ENCODE peak calls at places on chromosomes 13 and 19, in ten cellular contexts. One of them, this sample, is unnamed.
A peak's percentile ranks its signal among the peaks of the same experiment; 100 is the strongest.

GRCh38 chr19:38831142-38831605 is 420 bp downstream of the ECH1 start:
- DNase-seq in A673: no peak
- DNase-seq in RWPE2: no peak
- DNase-seq in endothelial cell of umbilical vein: peak; percentile 64
- DNase-seq in glutamatergic neuron: peak; percentile 51
- DNase-seq in Peyer's patch: peak; percentile 54
- DNase-seq in tibial artery: peak; percentile 79
- DNase-seq in AG09309: peak; percentile 56
- DNase-seq in AG04450: peak; percentile 82
- DNase-seq in left ventricle myocardium inferior: peak; percentile 76
- DNase-seq in this sample: no peak

GRCh38 chr19:39370735-39371134 is 20.2 kb downstream of the PAF1 start:
- DNase-seq in A673: no peak
- DNase-seq in RWPE2: no peak
- DNase-seq in Peyer's patch: no peak
- DNase-seq in glutamatergic neuron: no peak
- DNase-seq in endothelial cell of umbilical vein: no peak
- DNase-seq in AG04450: no peak
- DNase-seq in left ventricle myocardium inferior: no peak
- DNase-seq in tibial artery: peak; percentile 16
- DNase-seq in AG09309: no peak
- DNase-seq in this sample: no peak

GRCh38 chr19:6020166-6020967 is 42.4 kb upstream of the RANBP3 start:
- DNase-seq in A673: no peak
- DNase-seq in RWPE2: no peak
- DNase-seq in Peyer's patch: no peak
- DNase-seq in tibial artery: no peak
- DNase-seq in endothelial cell of umbilical vein: no peak
- DNase-seq in glutamatergic neuron: no peak
- DNase-seq in left ventricle myocardium inferior: no peak
- DNase-seq in AG04450: no peak
- DNase-seq in AG09309: no peak
- DNase-seq in this sample: no peak

GRCh38 chr13:43469791-43470190 is 317.0 kb downstream of the ENOX1 start:
- DNase-seq in glutamatergic neuron: no peak
- DNase-seq in left ventricle myocardium inferior: no peak
- DNase-seq in endothelial cell of umbilical vein: no peak
- DNase-seq in tibial artery: no peak
- DNase-seq in AG09309: no peak
- DNase-seq in Peyer's patch: no peak
- DNase-seq in RWPE2: no peak
- DNase-seq in AG04450: no peak
- DNase-seq in A673: no peak
- DNase-seq in this sample: no peak

GRCh38 chr13:113219311-113219940 is 10.0 kb downstream of the CUL4A start:
- DNase-seq in endothelial cell of umbilical vein: no peak
- DNase-seq in tibial artery: no peak
- DNase-seq in Peyer's patch: no peak
- DNase-seq in A673: no peak
- DNase-seq in AG09309: no peak
- DNase-seq in RWPE2: no peak
- DNase-seq in AG04450: no peak
- DNase-seq in left ventricle myocardium inferior: no peak
- DNase-seq in glutamatergic neuron: no peak
- DNase-seq in this sample: no peak

GRCh38 chr13:87356314-87356713 is 314.9 kb upstream of the SLITRK5 start:
- DNase-seq in endothelial cell of umbilical vein: no peak
- DNase-seq in AG04450: no peak
- DNase-seq in Peyer's patch: no peak
- DNase-seq in RWPE2: no peak
- DNase-seq in glutamatergic neuron: no peak
- DNase-seq in AG09309: no peak
- DNase-seq in A673: peak; percentile 4
- DNase-seq in left ventricle myocardium inferior: no peak
- DNase-seq in tibial artery: no peak
- DNase-seq in this sample: no peak

GRCh38 chr13:59531571-59532091 is 632.1 kb downstream of the DIAPH3 start:
- DNase-seq in A673: peak; percentile 91
- DNase-seq in tibial artery: peak; percentile 82
- DNase-seq in endothelial cell of umbilical vein: peak; percentile 98
- DNase-seq in AG09309: peak; percentile 21
- DNase-seq in Peyer's patch: peak; percentile 34
- DNase-seq in left ventricle myocardium inferior: peak; percentile 85
- DNase-seq in glutamatergic neuron: no peak
- DNase-seq in AG04450: peak; percentile 74
- DNase-seq in RWPE2: peak; percentile 83
- DNase-seq in this sample: no peak

GRCh38 chr19:46351241-46352041 is 4.6 kb downstream of the PPP5C start:
- DNase-seq in endothelial cell of umbilical vein: peak; percentile 70
- DNase-seq in left ventricle myocardium inferior: no peak
- DNase-seq in AG09309: no peak
- DNase-seq in A673: peak; percentile 38
- DNase-seq in Peyer's patch: peak; percentile 30
- DNase-seq in AG04450: no peak
- DNase-seq in RWPE2: peak; percentile 85
- DNase-seq in glutamatergic neuron: no peak
- DNase-seq in tibial artery: peak; percentile 92
- DNase-seq in this sample: no peak

DNA sequence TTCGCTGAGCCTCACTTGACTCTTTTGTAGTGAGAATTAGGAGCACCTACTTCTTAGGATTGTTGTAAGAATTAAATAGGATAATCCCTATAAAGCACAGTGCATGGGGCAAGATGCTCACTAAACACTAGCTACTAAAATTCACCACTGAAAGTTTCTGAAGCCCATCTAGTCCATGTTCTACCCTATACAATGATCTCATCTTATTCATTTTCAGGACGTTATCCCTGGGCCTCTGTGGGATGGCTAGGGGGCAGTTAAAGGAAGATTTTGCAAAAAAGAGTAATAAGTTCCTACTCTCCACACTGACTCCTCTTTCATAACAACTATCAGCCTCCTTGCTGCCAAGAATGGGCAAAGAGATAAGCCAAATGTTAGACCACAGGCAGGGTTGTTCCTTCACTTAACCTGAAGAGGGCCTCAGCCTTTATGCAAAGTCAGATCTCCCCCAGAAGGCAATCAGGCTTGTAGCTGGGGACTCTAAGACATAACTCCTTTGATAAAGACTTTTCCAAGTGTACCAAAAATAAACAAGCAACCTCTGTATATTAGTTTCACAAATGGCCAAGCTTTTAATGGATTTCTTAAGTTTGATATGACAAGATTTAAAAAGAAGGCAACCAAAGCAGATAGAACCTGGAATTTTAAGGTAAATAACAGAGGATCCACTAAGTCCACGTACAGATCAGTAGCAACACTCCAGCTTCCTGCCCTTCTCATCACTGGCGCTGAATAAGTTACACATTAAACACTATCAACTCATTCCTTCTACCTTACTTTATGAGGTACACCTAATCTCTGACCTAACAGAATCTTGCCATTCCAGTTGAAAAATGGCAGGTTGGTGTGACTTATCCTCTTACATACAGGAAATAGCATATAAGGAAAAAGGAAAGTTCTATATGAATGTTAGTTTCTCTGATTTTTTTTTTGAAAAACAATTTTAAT is 44.4 kb downstream of the ELF1 start:
- DNase-seq in endothelial cell of umbilical vein: peak; percentile 51
- DNase-seq in glutamatergic neuron: no peak
- DNase-seq in tibial artery: no peak
- DNase-seq in left ventricle myocardium inferior: no peak
- DNase-seq in AG04450: no peak
- DNase-seq in AG09309: peak; percentile 20
- DNase-seq in A673: peak; percentile 77
- DNase-seq in Peyer's patch: peak; percentile 35
- DNase-seq in RWPE2: no peak
- DNase-seq in this sample: no peak
- TF ChIP-seq CTCF in endothelial cell of umbilical vein: peak; percentile 51
- TF ChIP-seq CTCF in glutamatergic neuron: peak; percentile 40
- TF ChIP-seq CTCF in tibial artery: no peak
- TF ChIP-seq CTCF in left ventricle myocardium inferior: peak; percentile 59
- TF ChIP-seq CTCF in AG04450: peak; percentile 60
- TF ChIP-seq CTCF in AG09309: peak; percentile 26
- TF ChIP-seq CTCF in A673: peak; percentile 74
- TF ChIP-seq CTCF in Peyer's patch: peak; percentile 47
- TF ChIP-seq CTCF in RWPE2: peak; percentile 31
- TF ChIP-seq CTCF in this sample: peak; percentile 56

GRCh38 chr19:21588202-21588601 is 82.8 kb downstream of the ZNF429 start:
- DNase-seq in left ventricle myocardium inferior: no peak
- DNase-seq in AG09309: no peak
- DNase-seq in Peyer's patch: no peak
- DNase-seq in tibial artery: no peak
- DNase-seq in RWPE2: no peak
- DNase-seq in A673: no peak
- DNase-seq in glutamatergic neuron: no peak
- DNase-seq in endothelial cell of umbilical vein: no peak
- DNase-seq in AG04450: no peak
- DNase-seq in this sample: no peak

GRCh38 chr19:21595185-21595584 is 89.8 kb downstream of the ZNF429 start:
- DNase-seq in AG09309: no peak
- DNase-seq in RWPE2: no peak
- DNase-seq in left ventricle myocardium inferior: no peak
- DNase-seq in AG04450: no peak
- DNase-seq in tibial artery: no peak
- DNase-seq in Peyer's patch: no peak
- DNase-seq in A673: no peak
- DNase-seq in endothelial cell of umbilical vein: no peak
- DNase-seq in glutamatergic neuron: no peak
- DNase-seq in this sample: no peak

GRCh38 chr19:21593008-21593427 is 87.6 kb downstream of the ZNF429 start:
- DNase-seq in Peyer's patch: no peak
- DNase-seq in left ventricle myocardium inferior: no peak
- DNase-seq in endothelial cell of umbilical vein: no peak
- DNase-seq in AG09309: no peak
- DNase-seq in RWPE2: no peak
- DNase-seq in glutamatergic neuron: no peak
- DNase-seq in AG04450: no peak
- DNase-seq in tibial artery: no peak
- DNase-seq in A673: no peak
- DNase-seq in this sample: no peak

GRCh38 chr19:21590868-21591267 is 85.5 kb downstream of the ZNF429 start:
- DNase-seq in left ventricle myocardium inferior: no peak
- DNase-seq in Peyer's patch: no peak
- DNase-seq in glutamatergic neuron: no peak
- DNase-seq in tibial artery: no peak
- DNase-seq in A673: no peak
- DNase-seq in RWPE2: no peak
- DNase-seq in AG04450: no peak
- DNase-seq in AG09309: no peak
- DNase-seq in endothelial cell of umbilical vein: no peak
- DNase-seq in this sample: no peak

DNA sequence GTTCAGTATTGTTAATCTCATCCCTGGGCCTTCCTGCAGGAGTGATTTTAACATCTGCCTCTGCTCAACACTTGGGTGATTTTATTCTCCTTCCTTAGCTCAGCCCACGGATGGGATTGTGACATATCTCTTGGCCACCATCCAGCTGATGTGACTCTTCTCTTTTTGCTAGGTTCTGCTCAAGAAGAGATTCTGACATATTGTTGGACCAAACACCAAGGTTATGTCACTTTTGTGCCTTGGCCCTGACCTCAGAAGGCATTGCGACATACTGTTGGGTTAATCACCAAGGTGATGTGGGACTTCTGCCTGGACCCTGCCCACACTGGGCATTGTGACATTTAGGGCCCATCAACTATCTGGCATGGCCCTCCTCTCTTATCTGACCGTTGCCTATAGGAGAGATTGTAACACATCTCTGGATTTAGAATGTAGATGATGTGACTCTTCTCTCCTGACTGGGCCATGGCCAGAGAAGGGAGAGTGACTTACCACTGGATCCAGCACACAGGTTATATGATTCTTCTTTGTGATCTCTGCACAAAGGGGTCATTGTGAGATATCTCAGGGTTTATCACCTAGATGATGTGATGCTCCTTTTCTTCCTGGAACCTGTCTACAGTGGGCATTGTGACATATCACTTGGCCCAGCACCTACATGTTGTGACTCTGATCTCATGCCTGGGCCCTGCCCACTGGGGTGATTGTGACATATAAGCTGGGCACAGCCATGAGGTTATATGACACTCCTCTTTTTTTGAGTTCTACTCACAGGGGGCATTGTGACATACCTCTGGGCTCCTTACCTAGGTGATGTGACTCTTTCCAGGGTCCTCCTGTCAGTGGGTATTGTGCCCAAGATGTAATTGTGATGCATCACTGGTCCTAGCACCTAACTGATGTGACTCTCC is 88.8 kb downstream of the ZNF429 start:
- DNase-seq in Peyer's patch: no peak
- DNase-seq in endothelial cell of umbilical vein: no peak
- DNase-seq in A673: no peak
- DNase-seq in AG04450: no peak
- DNase-seq in left ventricle myocardium inferior: peak; percentile 36
- DNase-seq in AG09309: no peak
- DNase-seq in tibial artery: no peak
- DNase-seq in glutamatergic neuron: no peak
- DNase-seq in RWPE2: no peak
- DNase-seq in this sample: no peak
- TF ChIP-seq CTCF in Peyer's patch: no peak
- TF ChIP-seq CTCF in endothelial cell of umbilical vein: no peak
- TF ChIP-seq CTCF in A673: no peak
- TF ChIP-seq CTCF in AG04450: no peak
- TF ChIP-seq CTCF in left ventricle myocardium inferior: no peak
- TF ChIP-seq CTCF in AG09309: no peak
- TF ChIP-seq CTCF in tibial artery: no peak
- TF ChIP-seq CTCF in glutamatergic neuron: no peak
- TF ChIP-seq CTCF in RWPE2: no peak
- TF ChIP-seq CTCF in this sample: no peak

DNA sequence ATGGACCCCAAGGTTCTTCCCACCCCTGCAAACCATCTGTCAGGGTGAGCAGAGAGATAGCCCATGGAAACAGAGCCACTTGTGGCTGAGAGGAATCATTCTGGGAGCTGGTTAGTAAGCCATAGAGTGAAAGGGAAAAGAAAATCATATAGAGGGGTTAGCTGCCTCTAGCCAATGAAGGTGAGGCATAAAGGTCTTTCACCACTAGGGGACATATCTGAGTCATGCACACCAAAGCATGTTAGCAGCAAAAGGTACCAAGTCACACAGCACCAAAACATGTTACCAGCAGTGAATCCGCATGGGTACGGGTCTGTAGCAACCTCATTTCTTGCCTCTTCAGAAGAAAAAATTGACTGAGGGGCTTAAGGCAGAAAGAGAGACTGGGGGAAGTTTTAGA is 76.7 kb upstream of the ZNF43 start:
- DNase-seq in tibial artery: no peak
- DNase-seq in A673: no peak
- DNase-seq in AG04450: no peak
- DNase-seq in Peyer's patch: no peak
- DNase-seq in glutamatergic neuron: no peak
- DNase-seq in left ventricle myocardium inferior: no peak
- DNase-seq in RWPE2: no peak
- DNase-seq in AG09309: no peak
- DNase-seq in endothelial cell of umbilical vein: no peak
- DNase-seq in this sample: no peak
- TF ChIP-seq CTCF in tibial artery: no peak
- TF ChIP-seq CTCF in A673: no peak
- TF ChIP-seq CTCF in AG04450: no peak
- TF ChIP-seq CTCF in Peyer's patch: no peak
- TF ChIP-seq CTCF in glutamatergic neuron: no peak
- TF ChIP-seq CTCF in left ventricle myocardium inferior: no peak
- TF ChIP-seq CTCF in RWPE2: no peak
- TF ChIP-seq CTCF in AG09309: no peak
- TF ChIP-seq CTCF in endothelial cell of umbilical vein: no peak
- TF ChIP-seq CTCF in this sample: no peak

DNA sequence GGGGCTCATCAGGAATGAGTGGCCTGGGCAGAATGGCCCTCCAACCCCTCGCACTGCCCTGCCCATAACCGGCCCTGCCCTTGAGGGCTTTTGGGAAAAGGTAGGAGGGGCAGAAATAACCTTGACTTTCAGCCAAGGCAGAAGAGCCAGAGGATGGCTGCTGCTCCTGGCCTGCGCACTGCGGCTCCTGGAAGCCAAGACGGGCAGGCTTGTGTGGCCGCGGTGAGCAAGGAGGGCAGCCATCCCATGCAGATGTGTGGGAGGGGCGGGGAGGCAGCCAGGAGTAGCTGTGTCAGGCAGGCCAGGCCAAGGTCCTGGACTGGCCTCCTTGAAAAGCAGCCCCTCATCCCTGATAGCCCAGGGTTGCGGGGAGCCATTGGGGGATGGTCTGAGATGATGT is 57.6 kb upstream of the URI1 start:
- DNase-seq in glutamatergic neuron: no peak
- DNase-seq in left ventricle myocardium inferior: no peak
- DNase-seq in AG04450: no peak
- DNase-seq in AG09309: no peak
- DNase-seq in endothelial cell of umbilical vein: no peak
- DNase-seq in A673: no peak
- DNase-seq in RWPE2: no peak
- DNase-seq in tibial artery: no peak
- DNase-seq in Peyer's patch: no peak
- DNase-seq in this sample: no peak
- TF ChIP-seq CTCF in glutamatergic neuron: no peak
- TF ChIP-seq CTCF in left ventricle myocardium inferior: no peak
- TF ChIP-seq CTCF in AG04450: no peak
- TF ChIP-seq CTCF in AG09309: no peak
- TF ChIP-seq CTCF in endothelial cell of umbilical vein: no peak
- TF ChIP-seq CTCF in A673: no peak
- TF ChIP-seq CTCF in RWPE2: no peak
- TF ChIP-seq CTCF in tibial artery: no peak
- TF ChIP-seq CTCF in Peyer's patch: no peak
- TF ChIP-seq CTCF in this sample: no peak